ENCODE peak calls at places on chromosomes 1 and 21, in six cellular contexts. T, R, E, P, D and Q are unnamed samples.

GRCh38 chr1:3868464-3869006 is 11.3 kb downstream of the DFFB start:
- DNase-seq in T (no peak), R (no peak), E (no peak), P (no peak), D (no peak), Q (no peak)

GRCh38 chr1:205444931-205445652 is 10.8 kb downstream of the BLACAT1 start:
- DNase-seq in T (no peak), R (no peak), E (no peak), P (no peak), D (no peak), Q (peak; percentile 98)

GRCh38 chr1:205440476-205441317 is 15.1 kb downstream of the BLACAT1 start:
- DNase-seq in T (peak; percentile 51), R (peak; percentile 41), E (peak; percentile 96), P (no peak), D (peak; percentile 54), Q (no peak)

GRCh38 chr1:175572932-175573871 is 170.2 kb downstream of the TNR start:
- DNase-seq in T (peak; percentile 66), R (no peak), E (no peak), P (no peak), D (no peak), Q (no peak)

GRCh38 chr21:41449613-41450012 is 23.6 kb downstream of the MX1 start:
- DNase-seq in T (no peak), R (no peak), E (no peak), P (no peak), D (no peak), Q (no peak)

GRCh38 chr1:145961425-145962156 is 2.8 kb downstream of the ANKRD34A start:
- DNase-seq in T (peak; percentile 34), R (peak; percentile 29), E (no peak), P (no peak), D (no peak), Q (no peak)

GRCh38 chr1:180230416-180230790 is 339 bp downstream of the LHX4 start:
- DNase-seq in T (no peak), R (peak; percentile 26), E (peak; percentile 13), P (no peak), D (no peak), Q (peak; percentile 62)

GRCh38 chr21:46210378-46211136 is 18.0 kb downstream of the LSS start:
- DNase-seq in T (peak; percentile 21), R (peak; percentile 3), E (no peak), P (no peak), D (no peak), Q (no peak)

GRCh38 chr1:41366428-41367101 is 5.3 kb downstream of the FOXO6 start:
- DNase-seq in T (peak; percentile 58), R (no peak), E (peak; percentile 37), P (no peak), D (no peak), Q (peak; percentile 16)

GRCh38 chr1:23450894-23451293 is 26.3 kb upstream of the TCEA3 start:
- DNase-seq in T (no peak), R (no peak), E (no peak), P (no peak), D (no peak), Q (no peak)

GRCh38 chr1:245926888-245927287 is 580.2 kb downstream of the SMYD3 start:
- DNase-seq in T (no peak), R (no peak), E (no peak), P (no peak), D (no peak), Q (no peak)

GRCh38 chr1:204228896-204229295 is 15.1 kb upstream of the GOLT1A start:
- DNase-seq in T (no peak), R (no peak), E (no peak), P (no peak), D (no peak), Q (no peak)

DNA sequence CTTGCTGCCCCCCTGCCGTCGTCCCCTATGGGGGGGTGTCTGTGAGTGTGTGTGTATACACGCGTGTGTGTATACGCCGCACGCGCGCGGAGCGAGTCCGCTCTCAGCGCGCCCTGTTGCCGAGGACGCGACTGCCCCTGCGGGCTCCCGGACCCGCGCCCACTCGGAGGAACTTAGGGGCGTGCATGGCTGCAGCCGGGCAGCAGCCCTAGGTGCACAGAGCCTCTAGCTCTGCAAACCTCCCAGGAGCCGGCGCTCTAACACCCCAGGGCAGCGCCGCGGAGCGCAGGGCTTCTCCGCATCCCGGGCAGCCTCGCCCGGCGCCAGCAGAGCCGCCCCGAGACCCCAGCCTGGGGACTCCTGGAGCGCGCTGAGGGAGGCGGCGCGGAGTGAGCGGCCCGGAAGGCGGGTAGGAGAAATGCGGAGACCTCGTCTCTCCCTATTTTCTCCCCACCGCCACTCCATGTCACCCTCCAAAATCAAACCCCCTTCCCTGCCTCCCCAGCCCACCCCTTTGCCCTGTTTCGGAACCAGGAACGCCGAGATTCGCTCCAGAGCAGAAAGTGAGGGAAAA is 574 bp downstream of the ITPKB start:
- DNase-seq in T (peak; percentile 74), R (peak; percentile 52), E (peak; percentile 50), P (no peak), D (peak; percentile 30), Q (no peak)
- TF ChIP-seq CTCF in T (no peak), R (no peak), E (no peak), P (no peak), D (peak; percentile 8), Q (no peak)

GRCh38 chr1:183198463-183198862 is 12.4 kb downstream of the LAMC2 start:
- DNase-seq in T (peak; percentile 22), R (no peak), E (no peak), P (no peak), D (peak; percentile 98), Q (no peak)
- TF ChIP-seq CTCF in T (no peak), R (no peak), E (no peak), P (no peak), D (no peak), Q (no peak)

DNA sequence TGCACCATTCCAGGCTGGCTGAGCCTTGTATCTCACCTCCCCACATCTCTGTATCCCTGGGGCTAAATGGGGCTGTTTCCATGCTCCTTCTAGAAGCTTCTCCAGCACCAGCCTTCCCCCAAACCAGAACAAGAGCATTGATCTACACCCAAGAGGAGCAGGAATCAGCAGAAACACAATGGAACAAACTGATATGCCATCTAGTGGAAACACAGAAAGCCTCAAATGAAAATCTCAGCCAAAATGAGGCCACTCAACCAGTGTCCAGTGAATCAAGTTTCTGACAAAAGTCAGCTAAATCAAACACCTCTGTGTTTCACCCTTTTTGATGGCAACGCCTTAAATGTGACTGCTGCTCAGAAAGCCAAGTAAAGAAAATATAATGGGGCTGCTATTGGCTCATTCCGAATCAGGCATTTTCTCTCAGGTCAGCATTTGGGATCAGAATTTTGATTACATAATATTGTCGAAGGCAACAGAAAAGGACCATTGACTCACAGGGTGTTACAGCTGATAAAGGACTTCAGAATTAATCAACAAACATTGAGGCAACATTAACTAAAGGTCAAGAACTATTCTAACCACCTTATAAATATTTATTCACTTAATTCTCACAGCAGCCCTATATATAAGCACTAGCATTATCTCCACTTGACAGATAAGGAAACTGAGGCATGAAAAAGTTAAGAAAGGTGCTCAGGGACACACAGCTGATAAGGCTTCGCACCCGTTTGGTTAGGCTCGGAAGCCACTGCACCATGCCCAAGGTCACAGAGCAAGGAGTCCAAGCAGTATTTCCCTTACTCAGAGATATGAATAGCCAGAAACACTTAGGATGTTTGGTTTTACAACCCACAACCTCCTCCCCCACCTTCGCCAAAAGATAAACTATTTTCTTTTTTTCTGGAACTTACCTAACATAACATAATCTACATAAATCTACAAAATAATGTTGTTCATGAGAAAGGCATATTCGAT is 85.8 kb upstream of the KCNJ15 start:
- DNase-seq in T (no peak), R (no peak), E (no peak), P (no peak), D (peak; percentile 29), Q (no peak)
- TF ChIP-seq CTCF in T (peak; percentile 7), R (no peak), E (no peak), P (no peak), D (peak; percentile 11), Q (no peak)

GRCh38 chr1:176775996-176776395 is 313.0 kb downstream of the PAPPA2 start:
- DNase-seq in T (no peak), R (no peak), E (no peak), P (no peak), D (no peak), Q (no peak)

GRCh38 chr1:176783281-176783680 is 320.3 kb downstream of the PAPPA2 start:
- DNase-seq in T (no peak), R (no peak), E (no peak), P (no peak), D (no peak), Q (no peak)

GRCh38 chr1:176778056-176778455 is 315.1 kb downstream of the PAPPA2 start:
- DNase-seq in T (no peak), R (no peak), E (no peak), P (no peak), D (no peak), Q (no peak)

GRCh38 chr1:176785046-176785445 is 322.1 kb downstream of the PAPPA2 start:
- DNase-seq in T (no peak), R (no peak), E (no peak), P (no peak), D (no peak), Q (no peak)

DNA sequence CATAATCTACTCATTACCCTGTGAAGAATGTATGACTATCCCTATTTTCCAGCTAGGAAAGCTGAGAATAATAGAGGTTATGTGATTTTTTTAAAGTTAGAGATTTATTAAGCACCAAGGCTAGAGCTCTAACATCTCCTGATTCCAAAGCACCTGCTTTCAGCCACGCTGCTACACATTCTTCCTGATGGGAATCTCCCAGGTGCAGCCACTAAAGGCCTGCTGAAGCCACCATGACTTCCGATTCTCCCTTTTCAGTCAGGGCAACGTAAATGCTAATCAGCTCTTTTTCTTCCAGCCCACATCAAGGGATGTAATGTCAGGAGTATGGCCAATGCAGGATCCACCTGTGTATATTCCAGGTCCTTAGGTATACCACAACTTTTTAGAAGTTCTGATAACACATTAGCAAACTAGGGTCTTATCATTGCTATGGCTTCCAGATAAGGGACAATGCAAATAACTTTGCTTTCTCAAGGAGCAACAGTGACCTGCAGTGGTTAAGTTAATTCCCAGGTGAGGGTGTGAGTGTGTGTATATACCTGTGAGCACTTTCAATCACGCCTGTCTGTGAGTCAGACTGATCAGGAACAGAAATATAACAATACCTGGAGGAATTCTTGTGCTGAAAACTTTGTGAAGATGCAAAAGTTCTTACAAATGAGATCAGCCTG is 316.8 kb downstream of the PAPPA2 start:
- DNase-seq in T (no peak), R (no peak), E (no peak), P (no peak), D (no peak), Q (no peak)
- TF ChIP-seq CTCF in T (no peak), R (no peak), E (no peak), P (no peak), D (no peak), Q (no peak)